ENCODE peak calls at places on chromosomes 4 and X, in four cellular contexts. B, X, Y and S are unnamed samples.

GRCh38 chr4:127309360-127310095 is 323.2 kb upstream of the INTU start:
- DNase-seq in B (no peak), X (no peak), Y (no peak), S (no peak)

GRCh38 chr4:47741200-47741599 is 96.7 kb downstream of the CORIN start:
- DNase-seq in B (no peak), X (no peak), Y (no peak), S (no peak)

GRCh38 chr4:164572877-164573279 is 181.1 kb upstream of the SMIM31 start:
- DNase-seq in B (no peak), X (no peak), Y (no peak), S (peak)

GRCh38 chrX:105564536-105564935 is 257.8 kb upstream of the NRK start:
- DNase-seq in B (no peak), X (no peak), Y (no peak), S (peak)

GRCh38 chrX:136867518-136867917 is 13.0 kb downstream of the RBMX start:
- DNase-seq in B (no peak), X (no peak), Y (no peak), S (no peak)

GRCh38 chrX:136055651-136056221 is 70.5 kb downstream of the SLC9A6 start:
- DNase-seq in B (no peak), X (peak), Y (no peak), S (peak)

GRCh38 chrX:40933132-40934078 is 151.8 kb upstream of the USP9X start:
- DNase-seq in B (peak), X (peak), Y (no peak), S (peak)

GRCh38 chr4:108527729-108528128 is 92.6 kb upstream of the RPL34 start:
- DNase-seq in B (no peak), X (no peak), Y (no peak), S (no peak)

GRCh38 chrX:74613350-74614192 is 853 bp downstream of the RLIM start:
- DNase-seq in B (no peak), X (peak), Y (peak), S (peak)

DNA sequence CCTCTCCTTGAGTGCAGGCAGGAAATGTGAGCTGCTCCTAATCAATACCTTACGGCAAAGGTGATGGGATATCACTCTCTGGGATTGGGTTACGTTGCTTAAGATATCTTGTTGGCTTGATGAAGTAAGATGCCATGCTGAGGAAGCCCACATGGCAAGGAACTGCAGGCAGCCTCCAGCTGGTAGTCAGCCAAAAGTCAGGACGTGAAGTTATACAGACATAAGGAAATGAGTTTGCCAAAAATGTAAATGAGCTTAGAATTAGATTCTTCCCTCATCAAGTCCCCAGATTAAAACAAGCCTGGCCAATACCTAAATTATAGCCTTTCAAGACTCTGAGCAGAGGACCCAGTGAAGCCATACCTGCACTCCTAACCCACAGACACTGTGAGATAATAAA is 155.0 kb downstream of the QDPR start:
- DNase-seq in B (no peak), X (no peak), Y (no peak), S (no peak)
- TF ChIP-seq EZH2 in B (no peak), X (no peak), Y (no peak), S (no peak)

GRCh38 chr4:90799895-90800294 is 672.7 kb downstream of the CCSER1 start:
- DNase-seq in B (no peak), X (no peak), Y (no peak), S (no peak)

GRCh38 chr4:90798948-90799347 is 671.8 kb downstream of the CCSER1 start:
- DNase-seq in B (no peak), X (no peak), Y (no peak), S (no peak)
- TF ChIP-seq EZH2 in B (no peak), X (no peak), Y (no peak), S (no peak)

DNA sequence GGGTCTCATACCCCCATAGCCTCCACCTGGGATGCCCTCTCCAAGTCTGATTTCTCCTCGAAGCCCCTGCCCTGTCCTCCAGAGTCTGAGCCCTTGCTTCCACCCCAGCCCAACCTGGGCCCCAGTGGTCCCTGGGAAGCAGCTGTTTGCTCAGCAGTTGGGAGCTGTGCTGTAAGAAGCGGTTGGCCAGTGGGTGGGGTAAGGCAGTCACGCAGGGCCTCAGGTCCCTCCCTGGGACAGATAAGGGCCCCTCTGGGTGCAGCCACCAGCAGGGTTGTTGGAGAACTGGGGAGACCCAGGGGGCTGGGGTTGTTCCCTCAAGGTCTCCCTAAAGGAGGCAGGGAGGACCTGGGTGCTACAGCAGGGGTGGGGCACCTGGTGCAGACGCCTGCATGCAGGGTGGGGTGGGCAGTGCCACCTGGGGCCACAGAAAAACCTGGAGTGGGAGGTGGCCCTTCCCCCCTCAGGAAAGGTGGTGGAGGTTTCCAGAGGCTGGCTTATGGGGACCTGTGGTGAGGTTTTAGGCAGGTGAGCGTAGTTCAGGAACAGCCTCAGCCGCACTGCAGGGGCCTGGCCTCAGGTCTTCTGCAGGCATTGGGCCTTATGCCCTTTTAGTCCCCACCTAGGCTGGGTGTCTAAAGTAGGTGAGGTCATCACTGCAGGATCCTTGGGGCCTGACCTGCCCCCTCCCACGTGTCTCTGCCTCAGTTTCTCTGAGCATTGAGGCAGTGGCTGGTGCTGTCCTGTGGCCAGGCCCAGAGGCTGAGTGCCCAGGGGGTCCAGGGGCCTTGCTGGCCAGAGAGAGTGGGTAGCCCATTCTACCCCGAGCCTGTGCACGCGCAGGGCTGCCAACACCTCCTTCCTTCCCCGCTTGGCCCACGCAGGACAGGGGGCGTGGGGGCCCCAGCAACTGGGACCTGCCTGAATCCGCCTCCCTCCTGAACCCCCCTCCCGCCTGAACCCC is 3.1 kb upstream of the SLC26A1 start:
- DNase-seq in B (no peak), X (peak), Y (no peak), S (no peak)
- TF ChIP-seq EZH2 in B (no peak), X (no peak), Y (no peak), S (no peak)

GRCh38 chr4:1856071-1856919 is at the start of gene LETM1:
- DNase-seq in B (no peak), X (peak), Y (peak), S (peak)
- TF ChIP-seq EZH2 in B (no peak), X (no peak), Y (no peak), S (no peak)

GRCh38 chr4:141133146-141134006 is at the start of gene RNF150:
- DNase-seq in B (peak), X (peak), Y (peak), S (peak)

GRCh38 chr4:141130947-141131545 is 2.2 kb downstream of the RNF150 start:
- DNase-seq in B (no peak), X (no peak), Y (peak), S (no peak)

GRCh38 chr4:141134051-141134450 is 782 bp upstream of the RNF150 start:
- DNase-seq in B (no peak), X (peak), Y (no peak), S (no peak)

GRCh38 chr4:141131738-141132688 is 1.3 kb downstream of the RNF150 start:
- DNase-seq in B (no peak), X (peak), Y (peak), S (no peak)

DNA sequence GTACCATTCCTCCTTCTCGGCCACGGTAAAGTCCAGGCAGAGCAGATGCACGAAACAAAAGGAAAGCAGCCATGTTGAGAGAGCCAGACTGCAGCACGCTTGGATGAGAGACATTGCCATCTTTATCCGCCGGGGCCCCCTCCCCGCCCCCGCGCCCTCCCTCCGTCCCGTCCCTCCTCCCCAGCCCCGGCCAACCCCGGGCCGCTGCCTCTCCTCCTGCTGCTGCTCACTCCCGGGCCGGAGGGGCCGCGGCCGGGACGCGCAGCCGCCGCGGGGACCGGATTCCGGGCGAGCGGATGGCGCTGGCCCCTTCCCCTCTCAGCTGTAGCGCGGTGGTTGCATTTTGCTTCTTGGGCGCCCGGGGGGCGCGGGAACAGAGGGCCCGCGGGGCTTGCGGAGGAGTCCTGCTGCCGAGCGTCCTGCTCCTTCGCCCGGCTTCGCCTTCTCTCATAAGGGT is 552 bp downstream of the RNF150 start:
- DNase-seq in B (no peak), X (peak), Y (peak), S (no peak)
- TF ChIP-seq EZH2 in B (no peak), X (no peak), Y (no peak), S (no peak)

GRCh38 chrX:141857479-141857878 is 19.4 kb downstream of the MAGEC3 start:
- DNase-seq in B (no peak), X (no peak), Y (no peak), S (no peak)
- TF ChIP-seq EZH2 in B (no peak), X (no peak), Y (no peak), S (no peak)

GRCh38 chr4:155207534-155208257 is 740 bp upstream of the NPY2R start:
- DNase-seq in B (no peak), X (peak), Y (peak), S (peak)

DNA sequence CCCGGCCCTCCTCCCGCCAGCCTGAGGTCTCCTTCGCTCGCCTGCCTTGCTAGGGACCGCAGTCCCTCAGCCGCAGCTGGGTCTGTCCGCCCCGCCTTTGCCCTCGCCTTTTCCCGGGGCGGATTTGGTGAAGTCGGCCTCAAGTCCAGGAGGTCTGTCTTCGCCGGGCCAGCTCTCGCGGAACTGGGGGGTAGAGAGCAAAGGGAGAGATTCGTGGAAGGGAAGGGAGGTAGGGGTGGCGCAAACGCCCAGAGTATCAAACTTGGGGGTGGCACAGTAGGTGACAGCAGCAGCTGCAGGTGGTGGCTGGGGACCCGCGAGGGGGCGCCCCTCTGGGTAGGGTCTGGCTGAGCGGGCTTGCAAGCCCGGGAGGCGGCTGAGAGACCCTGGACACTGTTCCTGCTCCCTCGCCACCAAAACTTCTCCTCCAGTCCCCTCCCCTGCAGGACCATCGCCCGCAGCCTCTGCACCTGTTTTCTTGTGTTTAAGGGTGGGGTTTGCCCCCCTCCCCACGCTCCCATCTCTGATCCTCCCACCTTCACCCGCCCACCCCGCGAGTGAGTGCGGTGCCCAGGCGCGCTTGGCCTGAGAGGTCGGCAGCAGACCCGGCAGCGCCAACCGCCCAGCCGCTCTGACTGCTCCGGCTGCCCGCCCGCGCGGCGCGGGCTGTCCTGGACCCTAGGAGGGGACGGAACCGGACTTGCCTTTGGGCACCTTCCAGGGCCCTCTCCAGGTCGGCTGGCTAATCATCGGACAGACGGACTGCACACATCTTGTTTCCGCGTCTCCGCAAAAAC is at the start of gene NPY2R:
- DNase-seq in B (no peak), X (peak), Y (peak), S (peak)
- TF ChIP-seq EZH2 in B (no peak), X (peak), Y (peak), S (no peak)

GRCh38 chr4:576991-577498 is 950 bp upstream of the TMEM271 start:
- DNase-seq in B (no peak), X (no peak), Y (peak), S (no peak)
- TF ChIP-seq EZH2 in B (no peak), X (no peak), Y (no peak), S (no peak)